ENCODE peak calls at places on chromosome 9, in five cellular contexts. N is heart left ventricle, D is mesendoderm, F is Caco-2, G is cardiac muscle cell. I is an unnamed sample. For H3K4me1 and H3K36me3, the result is how much of the 10 kb centered on the place peaks cover.

GRCh38 chr9:106307670-106308069 is 555.3 kb upstream of the ZNF462 start:
- DNase-seq in G (peak), D (no peak), N (no peak), F (no peak), I (no peak)

GRCh38 chr9:120289990-120290925 is 289.7 kb downstream of the CDK5RAP2 start:
- DNase-seq in N (no peak), F (no peak), D (no peak), G (peak), I (no peak)

GRCh38 chr9:117528225-117528624 is 113.4 kb upstream of the ASTN2 start:
- DNase-seq in F (no peak), D (no peak), N (no peak), G (no peak), I (no peak)

GRCh38 chr9:26695010-26695601 is 197.5 kb downstream of the CAAP1 start:
- DNase-seq in F (no peak), D (no peak), N (no peak), G (no peak), I (no peak)

GRCh38 chr9:107049046-107049824 is 186.3 kb downstream of the ZNF462 start:
- DNase-seq in F (no peak), N (no peak), D (peak), G (no peak), I (no peak)

GRCh38 chr9:95505676-95506437 is 10.9 kb downstream of the PTCH1 start:
- DNase-seq in G (peak), N (peak), F (peak), D (peak), I (no peak)

GRCh38 chr9:82560457-82560904 is 502.5 kb downstream of the RASEF start:
- DNase-seq in D (no peak), N (no peak), G (no peak), F (peak), I (no peak)

GRCh38 chr9:33263131-33263935 is 1.2 kb downstream of the BAG1 start:
- DNase-seq in F (no peak), N (peak), D (peak), G (peak), I (no peak)

GRCh38 chr9:127074561-127075548 is 47.6 kb downstream of the ANGPTL2 start:
- DNase-seq in D (no peak), G (no peak), F (no peak), N (peak), I (no peak)

GRCh38 chr9:82021198-82021597 is 32.6 kb downstream of the SPATA31D1 start:
- DNase-seq in N (peak), D (peak), G (peak), F (no peak), I (no peak)

GRCh38 chr9:2424564-2425153 is 196.9 kb upstream of the VLDLR start:
- DNase-seq in D (no peak), G (peak), N (peak), F (no peak), I (no peak)

GRCh38 chr9:17003576-17004240 is 131.1 kb upstream of the CNTLN start:
- DNase-seq in G (peak), D (no peak), F (no peak), N (no peak), I (no peak)

GRCh38 chr9:13568446-13568845 is 289.0 kb upstream of the MPDZ start:
- DNase-seq in N (peak), D (no peak), F (no peak), G (peak), I (no peak)

GRCh38 chr9:91405343-91406077 is 18.1 kb downstream of the NFIL3 start:
- DNase-seq in N (no peak), G (no peak), F (no peak), D (no peak), I (no peak)

GRCh38 chr9:13568851-13569618 is 289.5 kb upstream of the MPDZ start:
- DNase-seq in N (no peak), G (peak), D (peak), F (no peak), I (no peak)

GRCh38 chr9:112921549-112921948 is 30.9 kb upstream of the SLC46A2 start:
- DNase-seq in F (peak), G (peak), N (no peak), D (peak), I (peak)

GRCh38 chr9:6993531-6993930 is 235.8 kb downstream of the KDM4C start:
- DNase-seq in D (no peak), G (no peak), N (no peak), F (no peak), I (no peak)

GRCh38 chr9:111036068-111036789 is 2.0 kb downstream of the LPAR1 start:
- DNase-seq in F (peak), N (peak), D (peak), G (peak), I (no peak)

GRCh38 chr9:116007824-116008223 is 145.8 kb upstream of the PAPPA start:
- DNase-seq in F (no peak), G (no peak), D (no peak), N (no peak), I (no peak)

GRCh38 chr9:8555767-8556500 is 756.4 kb upstream of the DMAC1 start:
- DNase-seq in F (no peak), G (peak), D (no peak), N (no peak), I (no peak)

GRCh38 chr9:76744336-76744735 is 19.9 kb upstream of the PCA3 start:
- DNase-seq in D (no peak), F (no peak), N (no peak), G (no peak), I (no peak)

GRCh38 chr9:96199006-96199405 is 103.0 kb downstream of the HSD17B3 start:
- DNase-seq in N (no peak), D (no peak), F (no peak), G (no peak), I (no peak)

GRCh38 chr9:37026085-37026935 is 7.8 kb downstream of the PAX5 start:
- DNase-seq in D (peak), F (no peak), N (no peak), G (no peak), I (no peak)

GRCh38 chr9:98406469-98406868 is 151.0 kb upstream of the TBC1D2 start:
- DNase-seq in G (no peak), D (no peak), F (no peak), N (no peak), I (no peak)

GRCh38 chr9:95175523-95175922 is 142.0 kb downstream of the FANCC start:
- DNase-seq in G (no peak), D (no peak), N (no peak), F (no peak), I (no peak)

GRCh38 chr9:95317119-95317892 is at the start of gene FANCC:
- DNase-seq in D (peak), G (peak), N (peak), F (peak), I (peak)

GRCh38 chr9:35736201-35736633 is 3.8 kb downstream of the CREB3 start:
- DNase-seq in G (peak), F (peak), N (peak), D (peak), I (peak)

GRCh38 chr9:38036359-38037084 is 32.5 kb downstream of the SHB start:
- DNase-seq in F (no peak), G (peak), N (no peak), D (no peak), I (no peak)

GRCh38 chr9:83651558-83651957 is 28.6 kb downstream of the IDNK start:
- DNase-seq in G (no peak), D (no peak), F (no peak), N (no peak), I (no peak)

GRCh38 chr9:105245720-105246161 is 1.3 kb downstream of the SLC44A1 start:
- DNase-seq in G (no peak), F (no peak), D (no peak), N (no peak), I (no peak)

GRCh38 chr9:138071731-138072130 is 194.1 kb downstream of the CACNA1B start:
- DNase-seq in D (no peak), N (no peak), F (no peak), G (no peak), I (no peak)

DNA sequence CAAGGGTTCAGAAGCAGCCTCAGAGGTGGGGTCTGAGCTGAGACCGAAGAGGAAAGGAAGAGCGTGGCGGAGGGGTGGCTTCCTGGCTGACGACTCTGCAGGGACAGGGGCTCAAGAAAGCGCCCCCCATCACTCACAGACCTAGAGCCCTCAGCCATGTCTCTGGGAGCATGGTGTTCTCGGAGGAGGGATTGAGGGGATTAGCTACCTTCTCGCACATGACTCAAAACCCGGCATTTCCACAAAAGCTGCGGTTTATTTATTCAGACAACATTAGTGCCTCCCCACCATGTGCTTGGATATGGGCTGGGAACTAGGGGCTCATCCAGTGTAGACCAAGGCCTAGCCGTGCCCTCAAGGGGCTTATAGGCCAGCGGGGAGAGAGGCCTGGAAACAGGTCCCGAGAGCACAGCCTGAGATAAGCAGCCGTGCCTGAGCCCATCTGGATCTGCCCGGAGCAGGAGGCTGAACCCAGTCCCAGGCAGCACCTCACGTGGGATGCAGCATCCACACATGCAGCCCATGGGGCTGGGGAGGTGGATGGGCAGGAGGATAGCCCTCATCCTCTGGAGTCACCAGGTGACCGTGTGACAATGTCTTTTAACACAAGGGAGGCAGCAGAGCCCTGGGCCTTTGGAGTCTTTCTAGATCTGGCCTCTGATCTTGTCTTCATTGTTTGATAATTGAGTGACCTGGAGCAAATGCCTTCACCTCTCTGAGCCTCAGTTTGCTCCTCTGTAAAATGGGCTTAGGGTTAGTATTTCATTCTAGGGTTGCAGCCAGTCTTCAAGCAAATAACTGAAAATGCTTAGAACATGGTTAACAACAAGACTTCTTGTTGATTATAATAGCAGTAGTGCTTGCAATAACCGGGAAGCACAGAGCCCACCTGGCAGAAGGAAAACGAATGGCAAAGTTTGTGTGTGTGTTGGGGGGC is 878 bp upstream of the HMCN2 start:
- DNase-seq in G (no peak), N (no peak), D (peak), F (no peak), I (no peak)
- H3K4me3 ChIP-seq in G (peak), N (peak), D (no peak), F (no peak), I (no peak)

GRCh38 chr9:125752070-125752628 is 5.0 kb downstream of the PBX3 start:
- DNase-seq in G (no peak), D (peak), N (no peak), F (no peak), I (no peak)
- H3K4me1 ChIP-seq in G (half or more), D (under half), N (under half), F (under half), I (under half)

DNA sequence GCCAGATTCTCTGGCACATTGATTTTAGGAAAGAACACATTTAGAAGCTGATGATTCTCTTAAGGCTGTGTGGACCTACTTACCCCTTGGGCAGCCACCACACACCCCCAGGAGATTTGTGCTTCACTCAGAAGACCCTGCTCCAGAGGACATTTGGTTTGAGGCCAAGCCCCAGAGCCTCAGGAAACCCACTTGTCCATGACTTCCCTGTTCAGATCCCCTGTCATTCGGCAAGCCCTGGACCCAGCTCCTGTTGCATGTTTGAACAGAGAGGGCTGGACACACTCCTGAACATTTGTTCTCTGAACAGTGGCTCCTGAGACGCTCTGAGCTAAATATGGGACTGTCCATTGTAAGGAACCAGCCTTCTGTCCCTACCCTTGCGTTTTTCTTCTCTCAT is 82.1 kb downstream of the AMBP start:
- DNase-seq in F (no peak), D (no peak), G (no peak), N (no peak), I (no peak)
- H3K36me3 ChIP-seq in F (under half), D (under half), G (under half), N (under half), I (under half)

GRCh38 chr9:130845254-130845653 is 10.2 kb downstream of the ABL1 start:
- DNase-seq in F (no peak), G (peak), N (no peak), D (no peak), I (no peak)
- H3K4me3 ChIP-seq in F (no peak), G (no peak), N (peak), D (no peak), I (no peak)

DNA sequence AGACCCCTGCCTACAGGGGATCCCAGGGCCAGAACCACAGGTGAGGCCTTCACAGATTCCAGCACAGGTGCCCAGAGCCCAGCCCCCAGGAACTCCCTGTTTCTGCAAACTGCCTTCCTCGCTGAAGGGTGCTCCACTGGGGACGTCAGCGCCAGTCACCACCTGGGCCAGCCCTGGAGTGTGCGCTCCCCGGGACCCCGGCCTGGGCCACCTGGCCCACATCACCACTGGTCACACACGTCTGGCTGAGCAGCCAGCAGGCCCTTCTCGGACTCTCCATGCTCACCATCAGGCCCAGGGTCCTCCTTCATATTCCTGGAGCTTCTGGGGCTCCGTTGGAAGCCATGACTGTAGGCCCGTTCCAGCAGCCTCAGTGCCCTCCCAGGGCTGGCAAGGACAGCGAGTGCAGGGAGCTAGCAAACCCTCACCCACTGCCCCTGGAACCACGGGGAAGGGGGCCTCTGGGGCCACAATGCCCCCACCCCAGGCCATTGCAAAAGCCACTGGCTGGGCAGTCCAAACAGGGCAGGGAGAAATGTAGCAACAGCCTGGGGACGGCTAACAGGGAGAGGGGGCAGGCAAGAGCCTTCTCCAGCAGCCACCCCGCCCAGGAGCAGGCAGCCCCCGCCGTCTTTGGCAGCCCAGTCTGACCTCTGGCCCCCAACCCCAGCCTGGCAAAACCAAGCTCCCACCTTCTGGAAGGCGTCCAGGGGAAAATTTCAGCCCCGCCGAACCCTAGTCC is 1.3 kb downstream of the AGPAT2 start:
- DNase-seq in D (no peak), N (peak), F (no peak), G (no peak), I (no peak)
- H3K4me1 ChIP-seq in D (under half), N (under half), F (under half), G (under half), I (under half)

GRCh38 chr9:134664446-134664845 is 22.8 kb downstream of the COL5A1 start:
- DNase-seq in F (no peak), D (no peak), N (no peak), G (no peak), I (no peak)
- H3K36me3 ChIP-seq in F (under half), D (under half), N (under half), G (under half), I (under half)

GRCh38 chr9:89601306-89601705 is 3.5 kb upstream of the GADD45G start:
- DNase-seq in N (no peak), G (no peak), D (no peak), F (no peak), I (no peak)

GRCh38 chr9:89603629-89604462 is 966 bp upstream of the GADD45G start:
- DNase-seq in F (peak), N (peak), D (peak), G (peak), I (no peak)

GRCh38 chr9:89604463-89605180 is at the start of gene GADD45G:
- DNase-seq in N (peak), G (peak), D (peak), F (peak), I (peak)

GRCh38 chr9:89601856-89602562 is 2.8 kb upstream of the GADD45G start:
- DNase-seq in F (no peak), D (no peak), N (no peak), G (no peak), I (no peak)

GRCh38 chr9:89602978-89603628 is 1.7 kb upstream of the GADD45G start:
- DNase-seq in D (peak), G (peak), N (peak), F (peak), I (peak)
- H3K4me3 ChIP-seq in D (no peak), G (peak), N (peak), F (peak), I (peak)

DNA sequence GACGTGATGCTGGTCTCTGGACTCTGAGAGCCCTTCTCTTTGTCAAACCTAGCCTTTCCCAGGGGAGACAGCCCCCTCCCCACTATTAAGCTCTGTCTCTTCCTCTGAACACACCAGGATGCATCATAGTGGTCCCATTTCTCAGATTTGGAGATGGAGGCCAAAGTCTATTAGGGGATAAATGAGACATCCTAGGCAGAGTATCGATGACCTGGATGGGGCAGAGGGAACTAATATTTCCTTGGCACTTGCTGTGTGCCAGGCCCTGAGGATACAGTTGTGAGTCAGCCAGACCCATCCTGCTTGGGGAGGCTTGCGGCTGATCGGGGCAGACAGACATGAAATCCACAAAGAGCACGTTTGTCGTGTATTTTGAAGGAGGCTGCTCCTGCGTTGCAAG is 5.2 kb downstream of the DNM1 start:
- DNase-seq in F (no peak), N (no peak), D (no peak), G (no peak), I (no peak)
- H3K4me1 ChIP-seq in F (under half), N (under half), D (under half), G (under half), I (under half)

GRCh38 chr9:93088656-93089015 is 7.4 kb upstream of the CARD19 start:
- DNase-seq in D (no peak), G (no peak), N (no peak), F (no peak), I (no peak)
- H3K36me3 ChIP-seq in D (under half), G (under half), N (under half), F (under half), I (under half)

GRCh38 chr9:136553581-136553980 is 7.7 kb upstream of the NOTCH1 start:
- DNase-seq in F (no peak), N (no peak), D (no peak), G (no peak), I (no peak)

GRCh38 chr9:136550439-136551085 is 4.7 kb upstream of the NOTCH1 start:
- DNase-seq in N (no peak), F (no peak), G (no peak), D (no peak), I (no peak)

GRCh38 chr9:136554870-136555269 is 9.0 kb upstream of the NOTCH1 start:
- DNase-seq in N (no peak), F (no peak), D (no peak), G (no peak), I (no peak)

GRCh38 chr9:136551401-136552116 is 5.7 kb upstream of the NOTCH1 start:
- DNase-seq in D (peak), N (peak), G (peak), F (no peak), I (no peak)

DNA sequence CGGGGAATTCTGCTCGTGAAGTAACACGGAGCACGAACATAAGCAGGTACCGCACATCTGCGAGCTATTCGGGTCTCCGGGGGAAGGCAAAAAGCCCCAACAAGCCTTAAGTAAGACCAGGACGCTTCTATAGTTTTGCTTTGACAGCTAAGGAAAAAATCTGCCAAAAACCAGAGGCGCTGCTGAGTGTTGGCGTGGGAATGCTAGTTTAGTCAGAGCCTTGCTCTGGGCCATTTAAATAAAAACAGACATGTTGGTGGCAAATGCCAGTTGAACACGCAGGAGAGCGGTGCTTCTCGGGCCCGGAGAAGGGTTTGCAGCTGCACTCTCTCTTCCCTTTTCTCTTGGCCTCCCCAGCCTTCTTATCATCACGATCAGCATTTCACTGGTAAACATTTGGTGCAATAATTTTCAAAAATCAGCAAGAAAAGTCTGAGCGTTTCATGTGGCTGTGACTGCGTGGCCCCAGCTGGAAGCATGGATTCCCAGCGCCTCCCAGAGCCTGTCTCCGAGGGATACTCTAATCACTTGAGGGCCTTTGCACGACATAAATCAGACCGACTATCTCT is 6.4 kb upstream of the NOTCH1 start:
- DNase-seq in D (no peak), F (no peak), G (peak), N (no peak), I (no peak)
- H3K4me3 ChIP-seq in D (no peak), F (no peak), G (no peak), N (peak), I (no peak)